ENCODE peak calls at places on chromosomes 11 and 22, in five cellular contexts. One of them, this sample, is unnamed.
A peak's percentile ranks its signal among the peaks of the same experiment; 100 is the strongest.

GRCh38 chr11:117478126-117478856 is 150.6 kb downstream of the CEP164 start:
- DNase-seq in NB4: no peak
- DNase-seq in sigmoid colon: no peak
- DNase-seq in HFFc6: no peak
- DNase-seq in NCI-H1930: no peak
- DNase-seq in this sample: no peak

GRCh38 chr11:95330332-95330731 is 99.3 kb upstream of the SESN3 start:
- DNase-seq in NCI-H1930: no peak
- DNase-seq in NB4: no peak
- DNase-seq in HFFc6: no peak
- DNase-seq in sigmoid colon: no peak
- DNase-seq in this sample: no peak

GRCh38 chr11:40175980-40176379 is 1283.5 kb downstream of the LRRC4C start:
- DNase-seq in sigmoid colon: no peak
- DNase-seq in HFFc6: no peak
- DNase-seq in NB4: no peak
- DNase-seq in NCI-H1930: no peak
- DNase-seq in this sample: no peak

GRCh38 chr11:13970986-13971385 is 8.5 kb downstream of the SPON1 start:
- DNase-seq in sigmoid colon: no peak
- DNase-seq in HFFc6: peak; percentile 1
- DNase-seq in NB4: no peak
- DNase-seq in NCI-H1930: peak; percentile 47
- DNase-seq in this sample: peak; percentile 30

GRCh38 chr11:18775492-18776292 is 15.9 kb downstream of the PTPN5 start:
- DNase-seq in NB4: peak; percentile 66
- DNase-seq in sigmoid colon: no peak
- DNase-seq in NCI-H1930: peak; percentile 23
- DNase-seq in HFFc6: peak; percentile 32
- DNase-seq in this sample: peak; percentile 70

GRCh38 chr11:107857550-107858216 is 904 bp downstream of the SLC35F2 start:
- DNase-seq in NB4: peak; percentile 62
- DNase-seq in HFFc6: no peak
- DNase-seq in sigmoid colon: peak; percentile 48
- DNase-seq in NCI-H1930: no peak
- DNase-seq in this sample: peak; percentile 71

GRCh38 chr11:71472357-71472885 is 19.4 kb downstream of the NADSYN1 start:
- DNase-seq in HFFc6: no peak
- DNase-seq in NCI-H1930: no peak
- DNase-seq in NB4: peak; percentile 33
- DNase-seq in sigmoid colon: peak; percentile 40
- DNase-seq in this sample: no peak

GRCh38 chr11:23079382-23079813 is 219.1 kb upstream of the CCDC179 start:
- DNase-seq in sigmoid colon: no peak
- DNase-seq in NB4: no peak
- DNase-seq in HFFc6: peak; percentile 59
- DNase-seq in NCI-H1930: no peak
- DNase-seq in this sample: peak; percentile 64

GRCh38 chr11:14374922-14375630 is 16.1 kb upstream of the RRAS2 start:
- DNase-seq in HFFc6: no peak
- DNase-seq in NCI-H1930: no peak
- DNase-seq in NB4: no peak
- DNase-seq in sigmoid colon: no peak
- DNase-seq in this sample: peak; percentile 18

GRCh38 chr11:67507242-67507890 is 596 bp downstream of the CDK2AP2 start:
- DNase-seq in NB4: no peak
- DNase-seq in NCI-H1930: no peak
- DNase-seq in sigmoid colon: peak; percentile 88
- DNase-seq in HFFc6: no peak
- DNase-seq in this sample: peak; percentile 82

GRCh38 chr11:104705475-104706195 is 192.6 kb downstream of the CASP12 start:
- DNase-seq in NCI-H1930: no peak
- DNase-seq in NB4: peak; percentile 91
- DNase-seq in sigmoid colon: no peak
- DNase-seq in HFFc6: no peak
- DNase-seq in this sample: peak; percentile 48

GRCh38 chr11:57644748-57645715 is 4.7 kb downstream of the YPEL4 start:
- DNase-seq in NB4: peak; percentile 85
- DNase-seq in HFFc6: peak; percentile 57
- DNase-seq in NCI-H1930: peak; percentile 63
- DNase-seq in sigmoid colon: peak; percentile 91
- DNase-seq in this sample: peak; percentile 81

GRCh38 chr11:71454470-71455113 is 1.6 kb downstream of the NADSYN1 start:
- DNase-seq in NCI-H1930: no peak
- DNase-seq in NB4: no peak
- DNase-seq in HFFc6: no peak
- DNase-seq in sigmoid colon: peak; percentile 46
- DNase-seq in this sample: no peak

GRCh38 chr11:12756867-12757266 is 82.6 kb downstream of the TEAD1 start:
- DNase-seq in NCI-H1930: no peak
- DNase-seq in NB4: no peak
- DNase-seq in sigmoid colon: no peak
- DNase-seq in HFFc6: no peak
- DNase-seq in this sample: no peak

GRCh38 chr11:105100976-105101630 is 38.5 kb downstream of the CARD18 start:
- DNase-seq in HFFc6: no peak
- DNase-seq in sigmoid colon: no peak
- DNase-seq in NCI-H1930: no peak
- DNase-seq in NB4: no peak
- DNase-seq in this sample: no peak

GRCh38 chr11:92580931-92581330 is 356.3 kb downstream of the FAT3 start:
- DNase-seq in NCI-H1930: no peak
- DNase-seq in NB4: no peak
- DNase-seq in sigmoid colon: no peak
- DNase-seq in HFFc6: no peak
- DNase-seq in this sample: no peak

GRCh38 chr11:3959015-3959917 is 103.8 kb downstream of the STIM1 start:
- DNase-seq in sigmoid colon: no peak
- DNase-seq in NB4: peak; percentile 71
- DNase-seq in HFFc6: peak; percentile 68
- DNase-seq in NCI-H1930: no peak
- DNase-seq in this sample: peak; percentile 83

GRCh38 chr11:65571420-65571819 is 918 bp upstream of the FAM89B start:
- DNase-seq in sigmoid colon: peak; percentile 66
- DNase-seq in NCI-H1930: no peak
- DNase-seq in HFFc6: no peak
- DNase-seq in NB4: no peak
- DNase-seq in this sample: no peak

GRCh38 chr11:2289350-2289749 is 12.4 kb downstream of the C11orf21 start:
- DNase-seq in NCI-H1930: no peak
- DNase-seq in sigmoid colon: no peak
- DNase-seq in HFFc6: no peak
- DNase-seq in NB4: no peak
- DNase-seq in this sample: no peak

GRCh38 chr11:64801591-64802369 is 1.2 kb downstream of the MAP4K2 start:
- DNase-seq in NCI-H1930: no peak
- DNase-seq in NB4: peak; percentile 54
- DNase-seq in HFFc6: no peak
- DNase-seq in sigmoid colon: peak; percentile 64
- DNase-seq in this sample: no peak

GRCh38 chr22:45905326-45905923 is 71.5 kb downstream of the WNT7B start:
- DNase-seq in NCI-H1930: no peak
- DNase-seq in sigmoid colon: no peak
- DNase-seq in NB4: no peak
- DNase-seq in HFFc6: no peak
- DNase-seq in this sample: no peak

GRCh38 chr22:42433754-42434153 is 1.6 kb upstream of the NFAM1 start:
- DNase-seq in sigmoid colon: no peak
- DNase-seq in NB4: no peak
- DNase-seq in NCI-H1930: no peak
- DNase-seq in HFFc6: no peak
- DNase-seq in this sample: no peak

GRCh38 chr22:32055069-32055468 is 12.0 kb downstream of the SLC5A1 start:
- DNase-seq in HFFc6: no peak
- DNase-seq in NB4: no peak
- DNase-seq in sigmoid colon: no peak
- DNase-seq in NCI-H1930: no peak
- DNase-seq in this sample: no peak

GRCh38 chr11:118079507-118079906 is 2.6 kb downstream of the TMPRSS4 start:
- DNase-seq in sigmoid colon: no peak
- DNase-seq in HFFc6: no peak
- DNase-seq in NB4: no peak
- DNase-seq in NCI-H1930: no peak
- DNase-seq in this sample: no peak